ENCODE peak calls at places on chromosomes 13 and 19, in seven cellular contexts. One of them, this sample, is unnamed.

GRCh38 chr19:48283908-48284307 is 14.0 kb downstream of the ZNF114 start:
- DNase-seq in heart left ventricle: no peak
- DNase-seq in ascending aorta: no peak
- DNase-seq in GM23248: peak; percentile 44
- DNase-seq in adipocyte: peak; percentile 89
- DNase-seq in upper lobe of right lung: no peak
- DNase-seq in esophagus squamous epithelium: no peak
- DNase-seq in this sample: no peak

GRCh38 chr13:110391273-110391672 is 84.2 kb downstream of the COL4A2 start:
- DNase-seq in esophagus squamous epithelium: no peak
- DNase-seq in heart left ventricle: no peak
- DNase-seq in ascending aorta: no peak
- DNase-seq in GM23248: peak; percentile 42
- DNase-seq in upper lobe of right lung: no peak
- DNase-seq in adipocyte: peak; percentile 59
- DNase-seq in this sample: no peak

GRCh38 chr13:44317752-44318550 is 55.7 kb upstream of the SERP2 start:
- DNase-seq in upper lobe of right lung: no peak
- DNase-seq in heart left ventricle: no peak
- DNase-seq in GM23248: peak; percentile 69
- DNase-seq in ascending aorta: no peak
- DNase-seq in adipocyte: no peak
- DNase-seq in esophagus squamous epithelium: no peak
- DNase-seq in this sample: peak; percentile 24

GRCh38 chr19:19475845-19476828 is 39.2 kb downstream of the TSSK6 start:
- DNase-seq in ascending aorta: no peak
- DNase-seq in GM23248: peak; percentile 31
- DNase-seq in adipocyte: no peak
- DNase-seq in heart left ventricle: no peak
- DNase-seq in upper lobe of right lung: no peak
- DNase-seq in esophagus squamous epithelium: no peak
- DNase-seq in this sample: peak; percentile 34

GRCh38 chr13:21933001-21933400 is 262.1 kb downstream of the FGF9 start:
- DNase-seq in adipocyte: no peak
- DNase-seq in upper lobe of right lung: no peak
- DNase-seq in ascending aorta: no peak
- DNase-seq in heart left ventricle: no peak
- DNase-seq in esophagus squamous epithelium: no peak
- DNase-seq in GM23248: no peak
- DNase-seq in this sample: no peak

GRCh38 chr13:94351292-94352000 is 128.0 kb downstream of the DCT start:
- DNase-seq in GM23248: peak; percentile 86
- DNase-seq in adipocyte: peak; percentile 57
- DNase-seq in ascending aorta: no peak
- DNase-seq in upper lobe of right lung: no peak
- DNase-seq in heart left ventricle: no peak
- DNase-seq in esophagus squamous epithelium: no peak
- DNase-seq in this sample: no peak

GRCh38 chr19:51365211-51366049 is 758 bp downstream of the ETFB start:
- DNase-seq in heart left ventricle: peak; percentile 55
- DNase-seq in GM23248: peak; percentile 84
- DNase-seq in esophagus squamous epithelium: no peak
- DNase-seq in adipocyte: peak; percentile 58
- DNase-seq in upper lobe of right lung: no peak
- DNase-seq in ascending aorta: no peak
- DNase-seq in this sample: peak; percentile 24

GRCh38 chr13:79723462-79724116 is 242.6 kb downstream of the NDFIP2 start:
- DNase-seq in ascending aorta: no peak
- DNase-seq in heart left ventricle: peak; percentile 31
- DNase-seq in adipocyte: no peak
- DNase-seq in upper lobe of right lung: no peak
- DNase-seq in esophagus squamous epithelium: no peak
- DNase-seq in GM23248: no peak
- DNase-seq in this sample: no peak

GRCh38 chr19:1767464-1767933 is 14.2 kb downstream of the ONECUT3 start:
- DNase-seq in adipocyte: peak; percentile 68
- DNase-seq in esophagus squamous epithelium: no peak
- DNase-seq in heart left ventricle: no peak
- DNase-seq in GM23248: peak; percentile 37
- DNase-seq in ascending aorta: no peak
- DNase-seq in upper lobe of right lung: no peak
- DNase-seq in this sample: no peak

GRCh38 chr19:12969292-12969988 is at the start of gene DAND5:
- DNase-seq in esophagus squamous epithelium: no peak
- DNase-seq in adipocyte: no peak
- DNase-seq in upper lobe of right lung: no peak
- DNase-seq in ascending aorta: no peak
- DNase-seq in heart left ventricle: peak; percentile 83
- DNase-seq in GM23248: no peak
- DNase-seq in this sample: no peak

GRCh38 chr13:33410619-33411018 is 125.1 kb upstream of the STARD13 start:
- DNase-seq in upper lobe of right lung: no peak
- DNase-seq in esophagus squamous epithelium: no peak
- DNase-seq in heart left ventricle: no peak
- DNase-seq in adipocyte: no peak
- DNase-seq in ascending aorta: no peak
- DNase-seq in GM23248: no peak
- DNase-seq in this sample: no peak

GRCh38 chr19:5553892-5554291 is 13.9 kb downstream of the TINCR start:
- DNase-seq in ascending aorta: no peak
- DNase-seq in heart left ventricle: no peak
- DNase-seq in GM23248: no peak
- DNase-seq in upper lobe of right lung: no peak
- DNase-seq in adipocyte: no peak
- DNase-seq in esophagus squamous epithelium: no peak
- DNase-seq in this sample: no peak

GRCh38 chr19:45443462-45444317 is 20.0 kb upstream of the ERCC1 start:
- DNase-seq in upper lobe of right lung: peak; percentile 98
- DNase-seq in adipocyte: peak; percentile 99
- DNase-seq in heart left ventricle: peak; percentile 99
- DNase-seq in esophagus squamous epithelium: no peak
- DNase-seq in GM23248: peak; percentile 97
- DNase-seq in ascending aorta: peak; percentile 95
- DNase-seq in this sample: peak; percentile 93

GRCh38 chr13:99123101-99124045 is 77.3 kb upstream of the UBAC2 start:
- DNase-seq in GM23248: peak; percentile 73
- DNase-seq in upper lobe of right lung: no peak
- DNase-seq in heart left ventricle: no peak
- DNase-seq in esophagus squamous epithelium: no peak
- DNase-seq in ascending aorta: no peak
- DNase-seq in adipocyte: peak; percentile 25
- DNase-seq in this sample: peak; percentile 50

GRCh38 chr13:107091386-107091785 is 523.4 kb upstream of the ARGLU1 start:
- DNase-seq in adipocyte: peak; percentile 82
- DNase-seq in upper lobe of right lung: no peak
- DNase-seq in GM23248: no peak
- DNase-seq in esophagus squamous epithelium: no peak
- DNase-seq in heart left ventricle: no peak
- DNase-seq in ascending aorta: no peak
- DNase-seq in this sample: no peak

GRCh38 chr19:5686647-5687359 is 3.3 kb upstream of the RPL36 start:
- DNase-seq in adipocyte: peak; percentile 97
- DNase-seq in heart left ventricle: peak; percentile 99
- DNase-seq in upper lobe of right lung: peak; percentile 100
- DNase-seq in ascending aorta: peak; percentile 76
- DNase-seq in esophagus squamous epithelium: peak; percentile 89
- DNase-seq in GM23248: peak; percentile 95
- DNase-seq in this sample: peak; percentile 90

GRCh38 chr13:114087430-114087829 is 45.0 kb downstream of the RASA3 start:
- DNase-seq in esophagus squamous epithelium: no peak
- DNase-seq in adipocyte: no peak
- DNase-seq in GM23248: no peak
- DNase-seq in ascending aorta: no peak
- DNase-seq in heart left ventricle: no peak
- DNase-seq in upper lobe of right lung: peak; percentile 48
- DNase-seq in this sample: no peak

GRCh38 chr19:54179921-54180452 is 7.0 kb upstream of the TMC4 start:
- DNase-seq in adipocyte: peak; percentile 51
- DNase-seq in upper lobe of right lung: no peak
- DNase-seq in heart left ventricle: no peak
- DNase-seq in GM23248: peak; percentile 39
- DNase-seq in ascending aorta: no peak
- DNase-seq in esophagus squamous epithelium: no peak
- DNase-seq in this sample: peak; percentile 37

GRCh38 chr19:5271145-5271544 is 69.5 kb downstream of the PTPRS start:
- DNase-seq in heart left ventricle: no peak
- DNase-seq in GM23248: peak; percentile 24
- DNase-seq in ascending aorta: no peak
- DNase-seq in upper lobe of right lung: no peak
- DNase-seq in adipocyte: peak; percentile 17
- DNase-seq in esophagus squamous epithelium: no peak
- DNase-seq in this sample: no peak

GRCh38 chr19:29845576-29846176 is 33.9 kb downstream of the CCNE1 start:
- DNase-seq in heart left ventricle: no peak
- DNase-seq in GM23248: peak; percentile 71
- DNase-seq in upper lobe of right lung: peak; percentile 67
- DNase-seq in adipocyte: peak; percentile 51
- DNase-seq in esophagus squamous epithelium: no peak
- DNase-seq in ascending aorta: no peak
- DNase-seq in this sample: peak; percentile 44

GRCh38 chr13:73687087-73687486 is 447.1 kb downstream of the KLF12 start:
- DNase-seq in adipocyte: no peak
- DNase-seq in GM23248: no peak
- DNase-seq in ascending aorta: no peak
- DNase-seq in esophagus squamous epithelium: no peak
- DNase-seq in upper lobe of right lung: no peak
- DNase-seq in heart left ventricle: no peak
- DNase-seq in this sample: no peak

GRCh38 chr13:113924184-113924583 is 49.7 kb downstream of the C13orf46 start:
- DNase-seq in ascending aorta: no peak
- DNase-seq in esophagus squamous epithelium: no peak
- DNase-seq in upper lobe of right lung: no peak
- DNase-seq in heart left ventricle: no peak
- DNase-seq in GM23248: no peak
- DNase-seq in adipocyte: no peak
- DNase-seq in this sample: no peak

GRCh38 chr13:110528911-110529310 is 32.6 kb downstream of the RAB20 start:
- DNase-seq in ascending aorta: no peak
- DNase-seq in adipocyte: no peak
- DNase-seq in GM23248: no peak
- DNase-seq in upper lobe of right lung: no peak
- DNase-seq in heart left ventricle: no peak
- DNase-seq in esophagus squamous epithelium: no peak
- DNase-seq in this sample: no peak

DNA sequence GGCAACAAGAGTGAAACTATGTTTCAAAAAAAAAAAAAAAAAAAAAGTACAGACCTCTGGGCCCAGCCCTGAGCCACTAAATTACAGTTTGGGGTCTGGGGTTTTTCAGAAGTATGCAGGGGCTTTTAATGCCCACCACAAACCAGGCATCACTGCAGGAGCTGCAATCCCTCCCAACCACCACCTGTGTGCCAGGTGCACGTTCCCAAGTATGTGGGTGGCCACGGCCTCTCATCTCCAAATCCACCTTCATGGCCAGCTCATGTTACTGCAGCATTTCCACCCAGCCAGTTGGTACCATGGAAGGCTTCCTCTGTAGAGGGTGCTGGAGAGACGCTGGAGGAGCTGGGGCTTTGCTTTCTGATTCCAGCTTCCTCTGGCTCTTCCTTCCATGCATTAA is 26.5 kb downstream of the CEP89 start:
- DNase-seq in GM23248: no peak
- DNase-seq in ascending aorta: no peak
- DNase-seq in upper lobe of right lung: no peak
- DNase-seq in heart left ventricle: no peak
- DNase-seq in esophagus squamous epithelium: no peak
- DNase-seq in adipocyte: no peak
- DNase-seq in this sample: no peak
- H3K4me3 ChIP-seq in GM23248: no peak overlapping the region
- H3K4me3 ChIP-seq in ascending aorta: no peak overlapping the region
- H3K4me3 ChIP-seq in upper lobe of right lung: no peak overlapping the region
- H3K4me3 ChIP-seq in heart left ventricle: no peak overlapping the region
- H3K4me3 ChIP-seq in esophagus squamous epithelium: no peak overlapping the region
- H3K4me3 ChIP-seq in adipocyte: no peak overlapping the region
- H3K4me3 ChIP-seq in this sample: no peak overlapping the region

GRCh38 chr13:40404407-40404806 is 262.0 kb downstream of the FOXO1 start:
- DNase-seq in heart left ventricle: no peak
- DNase-seq in upper lobe of right lung: no peak
- DNase-seq in ascending aorta: no peak
- DNase-seq in GM23248: no peak
- DNase-seq in esophagus squamous epithelium: no peak
- DNase-seq in adipocyte: no peak
- DNase-seq in this sample: no peak
- H3K4me1 ChIP-seq in heart left ventricle: peaks cover 30% of the 10 kb centered on the region
- H3K4me1 ChIP-seq in upper lobe of right lung: peaks cover 27% of the 10 kb centered on the region
- H3K4me1 ChIP-seq in ascending aorta: peaks cover 4% of the 10 kb centered on the region
- H3K4me1 ChIP-seq in GM23248: peaks cover 46% of the 10 kb centered on the region
- H3K4me1 ChIP-seq in esophagus squamous epithelium: peaks cover 24% of the 10 kb centered on the region
- H3K4me1 ChIP-seq in adipocyte: peaks cover 69% of the 10 kb centered on the region
- H3K4me1 ChIP-seq in this sample: peaks cover 26% of the 10 kb centered on the region

DNA sequence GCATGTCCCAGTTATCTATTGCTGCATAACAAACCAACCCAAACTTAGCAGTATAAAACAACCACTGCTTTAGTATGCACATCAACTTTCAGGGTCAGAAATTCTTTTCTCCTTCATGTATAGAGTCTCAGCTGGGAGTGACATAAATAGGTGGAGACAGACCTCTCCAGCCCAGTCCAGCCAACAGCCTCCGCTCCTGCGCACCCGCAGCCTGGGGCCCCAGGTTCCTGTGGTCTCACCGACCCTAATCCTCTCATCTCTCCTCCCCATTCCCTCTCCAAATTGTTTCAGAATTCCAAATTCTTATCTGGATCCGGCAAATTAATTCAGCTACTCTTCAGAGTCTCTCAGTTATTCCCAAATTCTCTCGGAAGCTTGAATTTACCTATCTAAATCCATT is 522 bp upstream of the ATP12A start:
- DNase-seq in GM23248: no peak
- DNase-seq in heart left ventricle: no peak
- DNase-seq in adipocyte: no peak
- DNase-seq in upper lobe of right lung: no peak
- DNase-seq in ascending aorta: no peak
- DNase-seq in esophagus squamous epithelium: no peak
- DNase-seq in this sample: no peak
- H3K4me3 ChIP-seq in GM23248: no peak overlapping the region
- H3K4me3 ChIP-seq in heart left ventricle: no peak overlapping the region
- H3K4me3 ChIP-seq in adipocyte: no peak overlapping the region
- H3K4me3 ChIP-seq in upper lobe of right lung: no peak overlapping the region
- H3K4me3 ChIP-seq in ascending aorta: no peak overlapping the region
- H3K4me3 ChIP-seq in esophagus squamous epithelium: peak overlapping the region; percentile 51
- H3K4me3 ChIP-seq in this sample: peak overlapping the region; percentile 54

GRCh38 chr19:41548047-41548446 is 27.9 kb upstream of the CEACAM21 start:
- DNase-seq in upper lobe of right lung: no peak
- DNase-seq in ascending aorta: no peak
- DNase-seq in GM23248: no peak
- DNase-seq in adipocyte: no peak
- DNase-seq in esophagus squamous epithelium: no peak
- DNase-seq in heart left ventricle: no peak
- DNase-seq in this sample: no peak
- H3K4me1 ChIP-seq in upper lobe of right lung: peaks cover 28% of the 10 kb centered on the region
- H3K4me1 ChIP-seq in ascending aorta: no peaks in the 10 kb centered on the region
- H3K4me1 ChIP-seq in GM23248: no peaks in the 10 kb centered on the region
- H3K4me1 ChIP-seq in adipocyte: no peaks in the 10 kb centered on the region
- H3K4me1 ChIP-seq in esophagus squamous epithelium: no peaks in the 10 kb centered on the region
- H3K4me1 ChIP-seq in heart left ventricle: peaks cover 24% of the 10 kb centered on the region
- H3K4me1 ChIP-seq in this sample: no peaks in the 10 kb centered on the region